ENCODE peak calls at places on chromosomes 16 and 17, in four cellular contexts. One of them, this sample, is unnamed.

GRCh38 chr17:20008242-20009051 is 712 bp upstream of the SPECC1 start:
- DNase-seq in mesothelial cell of epicardium: no peak
- DNase-seq in stomach: no peak
- DNase-seq in progenitor cell of endocrine pancreas: no peak
- DNase-seq in this sample: peak; percentile 44

GRCh38 chr17:58679263-58680037 is 12.4 kb downstream of the TEX14 start:
- DNase-seq in mesothelial cell of epicardium: no peak
- DNase-seq in stomach: no peak
- DNase-seq in progenitor cell of endocrine pancreas: no peak
- DNase-seq in this sample: no peak

GRCh38 chr16:79563919-79564318 is 36.6 kb downstream of the MAF start:
- DNase-seq in mesothelial cell of epicardium: no peak
- DNase-seq in stomach: no peak
- DNase-seq in progenitor cell of endocrine pancreas: no peak
- DNase-seq in this sample: no peak

GRCh38 chr17:10699861-10700260 is 2.5 kb downstream of the ADPRM start:
- DNase-seq in mesothelial cell of epicardium: no peak
- DNase-seq in stomach: no peak
- DNase-seq in progenitor cell of endocrine pancreas: no peak
- DNase-seq in this sample: peak; percentile 12

GRCh38 chr16:89873109-89873821 is at the start of gene TCF25:
- DNase-seq in mesothelial cell of epicardium: peak; percentile 90
- DNase-seq in stomach: peak; percentile 82
- DNase-seq in progenitor cell of endocrine pancreas: peak; percentile 84
- DNase-seq in this sample: peak; percentile 97

GRCh38 chr17:76543482-76544122 is 3.8 kb downstream of the PRCD start:
- DNase-seq in mesothelial cell of epicardium: no peak
- DNase-seq in stomach: no peak
- DNase-seq in progenitor cell of endocrine pancreas: no peak
- DNase-seq in this sample: no peak

GRCh38 chr16:85324506-85324905 is 212.2 kb upstream of the CIBAR2 start:
- DNase-seq in mesothelial cell of epicardium: no peak
- DNase-seq in stomach: no peak
- DNase-seq in progenitor cell of endocrine pancreas: no peak
- DNase-seq in this sample: no peak

GRCh38 chr16:57260294-57260929 is 15.4 kb downstream of the ARL2BP start:
- DNase-seq in mesothelial cell of epicardium: no peak
- DNase-seq in stomach: peak; percentile 24
- DNase-seq in progenitor cell of endocrine pancreas: no peak
- DNase-seq in this sample: peak; percentile 66

GRCh38 chr16:56675685-56676210 is 6.1 kb downstream of the MT1H start:
- DNase-seq in mesothelial cell of epicardium: no peak
- DNase-seq in stomach: no peak
- DNase-seq in progenitor cell of endocrine pancreas: no peak
- DNase-seq in this sample: no peak

GRCh38 chr16:65254144-65254543 is 132.3 kb upstream of the CDH11 start:
- DNase-seq in mesothelial cell of epicardium: no peak
- DNase-seq in stomach: no peak
- DNase-seq in progenitor cell of endocrine pancreas: no peak
- DNase-seq in this sample: no peak

GRCh38 chr17:41678907-41679739 is 9.6 kb upstream of the EIF1 start:
- DNase-seq in mesothelial cell of epicardium: no peak
- DNase-seq in stomach: no peak
- DNase-seq in progenitor cell of endocrine pancreas: no peak
- DNase-seq in this sample: no peak

GRCh38 chr16:63650550-63650949 is 1471.3 kb downstream of the CDH11 start:
- DNase-seq in mesothelial cell of epicardium: no peak
- DNase-seq in stomach: no peak
- DNase-seq in progenitor cell of endocrine pancreas: no peak
- DNase-seq in this sample: no peak

DNA sequence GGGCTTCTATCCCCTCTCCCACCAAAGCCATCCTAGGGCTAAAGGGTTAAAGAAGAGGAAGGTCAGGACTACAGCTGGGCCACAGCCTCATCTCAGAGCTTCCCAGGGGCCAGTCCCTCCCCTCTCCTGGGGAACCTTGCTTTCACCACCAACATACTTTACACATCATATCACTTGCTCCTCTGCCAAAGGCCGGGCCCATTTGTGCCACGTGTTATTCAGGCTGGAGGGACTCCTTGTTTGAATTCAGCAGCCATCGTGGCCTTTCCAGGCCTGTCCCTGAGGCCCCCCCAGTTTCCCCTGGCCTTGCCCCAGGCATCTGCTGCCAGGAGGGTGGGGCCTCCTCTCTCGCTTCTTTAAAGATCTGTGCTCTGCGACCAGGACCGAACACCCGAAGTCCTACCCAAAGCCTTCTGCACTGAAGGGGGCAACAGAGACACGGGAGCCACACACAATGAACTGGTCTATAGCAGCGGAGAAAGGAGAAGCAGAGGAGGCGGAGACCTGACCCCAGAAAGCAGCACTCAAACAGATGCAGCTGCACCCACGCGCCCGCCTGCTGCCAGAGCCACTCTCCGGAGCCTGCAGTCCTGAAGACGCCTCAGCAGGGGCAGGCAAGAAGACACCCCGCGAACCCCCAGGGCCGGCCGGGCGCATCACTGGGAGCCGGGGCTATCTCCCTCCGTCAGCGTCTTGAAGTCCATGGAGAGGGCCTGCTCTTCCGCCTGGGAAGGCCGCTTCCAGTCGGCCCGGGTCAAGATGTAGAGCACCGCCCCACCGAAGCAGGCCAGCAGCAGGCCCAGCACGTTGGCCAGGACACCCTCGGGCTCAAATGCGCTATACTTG is 12.1 kb downstream of the CYB561 start:
- DNase-seq in mesothelial cell of epicardium: no peak
- DNase-seq in stomach: peak; percentile 87
- DNase-seq in progenitor cell of endocrine pancreas: no peak
- DNase-seq in this sample: no peak
- TF ChIP-seq CTCF in mesothelial cell of epicardium: no peak
- TF ChIP-seq CTCF in stomach: no peak
- TF ChIP-seq CTCF in progenitor cell of endocrine pancreas: no peak
- TF ChIP-seq CTCF in this sample: no peak

GRCh38 chr16:83418565-83418964 is 389.2 kb upstream of the HSBP1 start:
- DNase-seq in mesothelial cell of epicardium: no peak
- DNase-seq in stomach: no peak
- DNase-seq in progenitor cell of endocrine pancreas: no peak
- DNase-seq in this sample: no peak
- TF ChIP-seq CTCF in mesothelial cell of epicardium: no peak
- TF ChIP-seq CTCF in stomach: no peak
- TF ChIP-seq CTCF in progenitor cell of endocrine pancreas: no peak
- TF ChIP-seq CTCF in this sample: no peak

GRCh38 chr16:14309906-14310305 is 238.8 kb downstream of the MRTFB start:
- DNase-seq in mesothelial cell of epicardium: no peak
- DNase-seq in stomach: no peak
- DNase-seq in progenitor cell of endocrine pancreas: no peak
- DNase-seq in this sample: no peak

GRCh38 chr16:14307623-14308356 is 236.7 kb downstream of the MRTFB start:
- DNase-seq in mesothelial cell of epicardium: no peak
- DNase-seq in stomach: no peak
- DNase-seq in progenitor cell of endocrine pancreas: no peak
- DNase-seq in this sample: no peak

GRCh38 chr16:14308357-14308723 is 237.2 kb downstream of the MRTFB start:
- DNase-seq in mesothelial cell of epicardium: no peak
- DNase-seq in stomach: no peak
- DNase-seq in progenitor cell of endocrine pancreas: no peak
- DNase-seq in this sample: no peak

GRCh38 chr16:14310519-14310991 is 239.4 kb downstream of the MRTFB start:
- DNase-seq in mesothelial cell of epicardium: no peak
- DNase-seq in stomach: no peak
- DNase-seq in progenitor cell of endocrine pancreas: no peak
- DNase-seq in this sample: peak; percentile 64

GRCh38 chr16:14309001-14309886 is 238.1 kb downstream of the MRTFB start:
- DNase-seq in mesothelial cell of epicardium: no peak
- DNase-seq in stomach: peak; percentile 42
- DNase-seq in progenitor cell of endocrine pancreas: peak; percentile 51
- DNase-seq in this sample: peak; percentile 59
- TF ChIP-seq CTCF in mesothelial cell of epicardium: no peak
- TF ChIP-seq CTCF in stomach: no peak
- TF ChIP-seq CTCF in progenitor cell of endocrine pancreas: peak; percentile 42
- TF ChIP-seq CTCF in this sample: no peak

GRCh38 chr16:71358464-71359031 is at the start of gene CALB2:
- DNase-seq in mesothelial cell of epicardium: peak; percentile 86
- DNase-seq in stomach: peak; percentile 79
- DNase-seq in progenitor cell of endocrine pancreas: peak; percentile 75
- DNase-seq in this sample: peak; percentile 91
- TF ChIP-seq CTCF in mesothelial cell of epicardium: peak; percentile 93
- TF ChIP-seq CTCF in stomach: no peak
- TF ChIP-seq CTCF in progenitor cell of endocrine pancreas: peak; percentile 99
- TF ChIP-seq CTCF in this sample: peak; percentile 99

GRCh38 chr16:25064967-25065366 is 46.6 kb upstream of the LCMT1 start:
- DNase-seq in mesothelial cell of epicardium: no peak
- DNase-seq in stomach: no peak
- DNase-seq in progenitor cell of endocrine pancreas: no peak
- DNase-seq in this sample: no peak

GRCh38 chr16:25065899-25066298 is 45.6 kb upstream of the LCMT1 start:
- DNase-seq in mesothelial cell of epicardium: no peak
- DNase-seq in stomach: no peak
- DNase-seq in progenitor cell of endocrine pancreas: no peak
- DNase-seq in this sample: peak; percentile 69

GRCh38 chr16:25066426-25066746 is 45.2 kb upstream of the LCMT1 start:
- DNase-seq in mesothelial cell of epicardium: no peak
- DNase-seq in stomach: no peak
- DNase-seq in progenitor cell of endocrine pancreas: no peak
- DNase-seq in this sample: no peak

GRCh38 chr16:25063865-25064264 is 47.7 kb upstream of the LCMT1 start:
- DNase-seq in mesothelial cell of epicardium: no peak
- DNase-seq in stomach: no peak
- DNase-seq in progenitor cell of endocrine pancreas: no peak
- DNase-seq in this sample: no peak

DNA sequence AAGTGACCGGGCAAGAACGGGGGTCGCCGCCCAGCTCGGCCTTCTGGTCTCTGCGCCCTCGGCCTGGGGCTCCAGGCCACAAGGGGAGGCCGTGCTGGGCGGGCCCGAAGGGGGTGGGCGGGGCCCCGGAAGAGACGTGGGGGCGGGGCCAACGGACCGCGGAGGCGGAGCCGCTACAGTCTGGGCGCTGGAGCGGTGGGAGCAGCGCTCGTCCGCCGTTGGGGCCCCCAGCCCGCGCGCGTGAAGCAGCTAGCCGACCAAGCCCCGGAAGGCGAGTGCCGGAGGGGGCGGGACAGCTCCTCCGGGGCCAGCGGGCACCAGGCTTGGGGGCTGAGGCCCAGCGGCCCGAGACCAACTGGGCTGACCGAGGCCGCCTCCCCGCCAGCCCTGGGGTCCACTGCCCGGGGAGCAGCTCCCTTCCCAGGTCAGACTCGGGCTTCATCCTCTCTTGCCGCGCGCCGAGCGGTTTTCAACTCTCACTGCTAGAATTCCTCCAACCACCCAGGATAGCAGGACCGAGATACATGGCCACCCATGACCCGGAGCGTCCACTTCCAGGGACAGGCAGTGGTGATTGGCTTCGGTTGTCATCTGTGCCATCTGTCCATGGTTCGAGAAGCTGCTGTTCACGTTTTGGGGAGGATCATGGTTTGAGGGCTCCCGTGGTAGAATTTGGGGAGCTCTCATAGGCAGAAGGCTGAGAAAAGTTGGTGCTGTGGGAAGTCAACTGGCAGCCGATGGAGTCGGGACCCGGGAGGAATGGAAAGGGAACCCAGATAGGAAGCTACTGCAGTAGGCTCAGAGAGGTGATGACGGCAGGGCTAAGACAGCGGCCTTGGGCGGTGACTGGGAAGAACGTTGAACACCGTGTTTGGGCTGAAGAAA is 44.6 kb upstream of the LCMT1 start:
- DNase-seq in mesothelial cell of epicardium: peak; percentile 80
- DNase-seq in stomach: peak; percentile 87
- DNase-seq in progenitor cell of endocrine pancreas: peak; percentile 77
- DNase-seq in this sample: peak; percentile 97
- TF ChIP-seq CTCF in mesothelial cell of epicardium: no peak
- TF ChIP-seq CTCF in stomach: no peak
- TF ChIP-seq CTCF in progenitor cell of endocrine pancreas: no peak
- TF ChIP-seq CTCF in this sample: no peak

DNA sequence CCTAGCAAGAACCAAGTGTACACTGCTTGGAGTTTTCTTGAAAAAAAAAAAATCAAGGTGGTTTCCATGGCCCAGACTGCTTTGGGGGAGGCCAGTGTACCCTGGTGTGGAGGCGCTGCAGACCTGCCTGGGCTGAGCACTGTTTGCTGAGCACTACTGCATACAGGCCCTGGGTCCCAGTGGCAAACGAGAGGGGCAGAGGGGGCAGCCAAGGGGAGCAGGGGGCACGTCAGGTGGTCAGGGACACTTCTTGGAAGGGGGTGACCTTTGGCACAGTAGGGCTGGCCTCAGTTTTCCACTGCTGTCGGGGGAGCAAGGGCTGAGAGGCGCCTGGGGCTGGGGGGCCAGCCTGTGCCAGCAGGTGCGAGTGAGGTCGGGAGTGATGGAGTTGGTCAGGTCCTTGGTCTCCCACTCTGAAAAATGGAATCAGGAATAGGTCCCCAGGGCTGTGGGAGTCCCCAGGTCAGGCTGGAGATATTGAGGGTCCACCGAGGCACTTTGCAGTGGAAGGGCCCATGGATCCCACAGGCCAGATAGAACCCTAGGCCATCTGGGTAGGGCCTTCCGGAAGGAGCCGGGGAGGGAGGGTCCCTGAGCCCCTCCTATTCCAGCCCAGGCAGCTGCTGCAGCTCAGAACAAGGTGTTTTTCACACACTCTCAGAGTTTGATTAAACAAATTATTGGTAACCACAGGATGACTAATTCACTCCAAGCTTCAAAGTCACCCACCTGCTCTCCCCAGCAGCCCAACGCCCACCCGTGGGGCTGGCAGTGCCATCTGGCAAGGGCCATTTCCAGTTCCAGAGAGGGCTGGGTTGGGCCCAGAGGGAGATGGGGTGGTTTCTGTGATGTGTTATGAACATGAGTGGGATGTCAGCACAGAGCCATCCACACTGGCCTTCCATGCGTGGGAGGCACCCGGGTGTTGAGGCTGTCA is 3.5 kb downstream of the ZFPM1 start:
- DNase-seq in mesothelial cell of epicardium: no peak
- DNase-seq in stomach: no peak
- DNase-seq in progenitor cell of endocrine pancreas: no peak
- DNase-seq in this sample: no peak
- TF ChIP-seq CTCF in mesothelial cell of epicardium: no peak
- TF ChIP-seq CTCF in stomach: no peak
- TF ChIP-seq CTCF in progenitor cell of endocrine pancreas: no peak
- TF ChIP-seq CTCF in this sample: no peak

DNA sequence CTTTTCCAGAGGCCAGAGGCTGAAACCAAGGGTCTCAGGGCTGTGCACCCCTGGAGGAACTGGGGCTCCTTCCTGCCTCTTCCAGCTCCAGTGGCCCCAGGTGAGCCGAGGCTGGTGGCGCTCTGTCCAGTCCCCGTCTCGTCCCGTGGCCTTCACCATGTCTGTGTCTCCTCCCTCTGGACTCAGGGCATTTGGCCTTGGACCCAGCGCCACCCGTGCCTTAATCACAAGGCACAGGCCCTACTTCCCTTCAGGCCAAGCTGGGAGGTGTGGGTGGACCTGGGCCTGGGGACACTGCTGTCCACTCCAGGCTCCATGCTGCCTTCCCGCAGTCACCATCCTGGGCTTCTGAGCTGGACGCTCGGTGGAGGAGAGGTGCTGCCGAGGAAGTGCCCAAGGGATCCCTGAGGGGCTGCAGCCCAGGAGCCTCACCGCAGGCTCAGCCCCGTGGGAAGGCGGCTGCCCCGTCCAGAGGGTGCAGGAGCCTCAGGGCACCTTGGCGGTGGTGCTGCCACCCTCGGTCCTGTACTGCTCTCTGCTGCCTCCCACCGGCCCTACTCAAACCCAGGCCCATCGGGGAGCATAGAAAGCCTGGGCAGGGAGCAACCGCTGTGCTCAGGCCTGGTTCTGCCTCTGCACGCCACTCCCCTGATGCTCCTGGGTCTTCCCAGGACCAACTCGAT is 9.6 kb upstream of the APRT start:
- DNase-seq in mesothelial cell of epicardium: no peak
- DNase-seq in stomach: no peak
- DNase-seq in progenitor cell of endocrine pancreas: no peak
- DNase-seq in this sample: no peak
- TF ChIP-seq CTCF in mesothelial cell of epicardium: no peak
- TF ChIP-seq CTCF in stomach: no peak
- TF ChIP-seq CTCF in progenitor cell of endocrine pancreas: no peak
- TF ChIP-seq CTCF in this sample: no peak